ENCODE peak calls at places on chromosomes 11 and 22, in nine cellular contexts. L is colonic mucosa, M is ovary, X is gastrocnemius medialis, J is A673, E is adrenal gland, Y is A549, Q is cardiac muscle cell, R is body of pancreas. P is an unnamed sample. For H3K4me1, the result is how much of the 10 kb centered on the place peaks cover.

GRCh38 chr11:77082838-77083552 is 16.2 kb downstream of the CAPN5 start:
- DNase-seq in M (peak), E (peak), Y (no peak), R (peak), X (peak), Q (no peak), J (peak), L (no peak), P (no peak)

GRCh38 chr11:134230339-134230738 is 5.9 kb downstream of the VPS26B start:
- DNase-seq in X (no peak), Q (no peak), Y (no peak), M (no peak), E (no peak), J (no peak), L (no peak), R (no peak), P (no peak)

GRCh38 chr11:30333405-30333804 is 10.5 kb downstream of the ARL14EP start:
- DNase-seq in L (no peak), R (no peak), E (no peak), M (no peak), X (no peak), Q (peak), Y (no peak), J (peak), P (no peak)

GRCh38 chr11:102846292-102846691 is 2.9 kb upstream of the MMP3 start:
- DNase-seq in Y (no peak), J (peak), Q (no peak), X (no peak), E (no peak), R (no peak), L (no peak), M (no peak), P (no peak)

GRCh38 chr22:30143265-30143664 is 63.0 kb downstream of the HORMAD2 start:
- DNase-seq in Y (no peak), M (no peak), R (no peak), Q (no peak), L (no peak), E (no peak), J (no peak), X (no peak), P (no peak)

GRCh38 chr11:6356503-6356902 is 33.8 kb upstream of the SMPD1 start:
- DNase-seq in E (no peak), Y (no peak), J (no peak), L (no peak), Q (peak), X (no peak), R (peak), M (no peak), P (no peak)

GRCh38 chr11:119091966-119092879 is 7.5 kb downstream of the HMBS start:
- DNase-seq in L (no peak), E (no peak), M (no peak), R (no peak), Y (no peak), Q (no peak), X (no peak), J (peak), P (no peak)

GRCh38 chr11:46675288-46675851 is 25.0 kb downstream of the ARHGAP1 start:
- DNase-seq in J (no peak), X (peak), Q (no peak), E (peak), R (peak), Y (peak), L (peak), M (no peak), P (peak)

GRCh38 chr11:92875473-92875872 is 94.0 kb upstream of the MTNR1B start:
- DNase-seq in X (no peak), Y (no peak), Q (no peak), R (no peak), E (no peak), J (no peak), M (no peak), L (no peak), P (no peak)

GRCh38 chr11:17397311-17398002 is 9.0 kb upstream of the KCNJ11 start:
- DNase-seq in E (no peak), R (no peak), J (no peak), X (no peak), M (no peak), L (no peak), Q (no peak), Y (no peak), P (no peak)

GRCh38 chr11:58075781-58076180 is 45.0 kb downstream of the OR6Q1 start:
- DNase-seq in Q (no peak), L (no peak), J (no peak), R (no peak), Y (no peak), X (no peak), M (no peak), E (no peak), P (no peak)

GRCh38 chr11:35721576-35722341 is 59.2 kb downstream of the TRIM44 start:
- DNase-seq in R (no peak), J (no peak), L (no peak), Q (no peak), X (no peak), M (no peak), E (peak), Y (no peak), P (no peak)

GRCh38 chr11:32312865-32313403 is 122.4 kb downstream of the WT1 start:
- DNase-seq in X (no peak), L (peak), Y (peak), R (peak), M (peak), Q (peak), E (peak), J (peak), P (no peak)

GRCh38 chr11:31796523-31797226 is 14.4 kb downstream of the PAX6 start:
- DNase-seq in Y (no peak), L (no peak), E (no peak), R (no peak), X (no peak), J (no peak), Q (no peak), M (no peak), P (no peak)

GRCh38 chr11:65059523-65059922 is 1.2 kb upstream of the NAALADL1 start:
- DNase-seq in X (no peak), M (no peak), R (no peak), Q (no peak), E (no peak), J (no peak), Y (no peak), L (no peak), P (no peak)

GRCh38 chr22:36762687-36763260 is 13.1 kb downstream of the IFT27 start:
- DNase-seq in L (no peak), J (no peak), X (no peak), Q (no peak), Y (no peak), M (peak), E (peak), R (no peak), P (no peak)

GRCh38 chr11:32333335-32333991 is 101.9 kb downstream of the WT1 start:
- DNase-seq in J (peak), R (peak), X (peak), Y (peak), M (peak), L (peak), Q (peak), E (peak), P (peak)

GRCh38 chr11:64947202-64947814 is 11.6 kb upstream of the GPHA2 start:
- DNase-seq in Q (no peak), R (no peak), Y (no peak), M (no peak), E (no peak), J (no peak), L (no peak), X (no peak), P (no peak)

GRCh38 chr11:125995313-125995712 is 49.5 kb downstream of the VSIG10L2 start:
- DNase-seq in Y (no peak), R (no peak), J (peak), M (no peak), X (no peak), L (no peak), E (no peak), Q (no peak), P (no peak)

GRCh38 chr11:105935791-105936190 is 86.2 kb downstream of the MSANTD4 start:
- DNase-seq in E (no peak), L (no peak), Y (no peak), J (no peak), M (no peak), Q (peak), X (no peak), R (no peak), P (peak)

GRCh38 chr11:84420261-84420660 is 1134.1 kb upstream of the CCDC90B start:
- DNase-seq in M (no peak), Y (no peak), R (no peak), L (no peak), J (no peak), E (no peak), X (no peak), Q (no peak), P (no peak)

GRCh38 chr22:35930933-35931332 is 97.7 kb downstream of the RBFOX2 start:
- DNase-seq in J (peak), Q (peak), M (no peak), E (peak), L (no peak), R (peak), X (no peak), Y (peak), P (no peak)

GRCh38 chr22:28250036-28250695 is 331.1 kb upstream of the PITPNB start:
- DNase-seq in Q (no peak), R (no peak), Y (no peak), L (no peak), J (no peak), X (no peak), E (no peak), M (no peak), P (no peak)

GRCh38 chr11:117230981-117231636 is 764 bp downstream of the PCSK7 start:
- DNase-seq in Y (no peak), R (no peak), X (no peak), M (no peak), Q (no peak), L (peak), E (no peak), J (no peak), P (no peak)

GRCh38 chr11:117228091-117228490 is 3.8 kb downstream of the PCSK7 start:
- DNase-seq in X (no peak), Y (no peak), L (no peak), E (no peak), J (no peak), R (no peak), Q (no peak), M (no peak), P (no peak)

GRCh38 chr11:117229931-117230285 is 2.0 kb downstream of the PCSK7 start:
- DNase-seq in R (no peak), M (no peak), X (no peak), L (no peak), J (no peak), Y (no peak), Q (no peak), E (no peak), P (no peak)

GRCh38 chr11:117230286-117230961 is 1.4 kb downstream of the PCSK7 start:
- DNase-seq in Y (no peak), R (no peak), J (no peak), L (no peak), X (no peak), E (no peak), Q (no peak), M (no peak), P (no peak)

DNA sequence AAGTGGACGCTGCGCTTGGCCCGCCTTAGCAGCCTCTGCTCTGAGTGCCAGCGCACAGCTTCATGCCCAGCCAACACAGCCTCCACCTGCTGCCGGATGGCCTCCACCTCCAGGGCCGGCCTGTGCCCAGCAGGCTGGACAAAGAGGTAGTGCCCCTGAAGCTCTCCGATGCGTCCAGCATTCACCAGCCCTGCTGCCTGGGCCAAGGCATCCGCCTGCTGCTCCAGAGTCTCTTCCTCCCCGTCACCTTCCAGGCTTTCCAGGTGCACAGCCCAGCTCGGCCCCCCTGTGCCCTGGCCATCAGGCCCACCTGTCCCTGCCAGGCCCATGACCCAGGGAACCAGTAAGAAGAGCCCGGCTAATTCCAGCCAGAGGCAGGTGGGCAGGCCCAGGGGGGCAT is 2.5 kb downstream of the PCSK7 start:
- DNase-seq in X (no peak), J (no peak), Q (no peak), Y (no peak), E (no peak), R (no peak), M (no peak), L (no peak), P (no peak)
- H3K4me1 ChIP-seq in X (under half), J (under half), Q (under half), Y (under half), E (under half), R (under half), M (under half), L (under half), P (under half)

DNA sequence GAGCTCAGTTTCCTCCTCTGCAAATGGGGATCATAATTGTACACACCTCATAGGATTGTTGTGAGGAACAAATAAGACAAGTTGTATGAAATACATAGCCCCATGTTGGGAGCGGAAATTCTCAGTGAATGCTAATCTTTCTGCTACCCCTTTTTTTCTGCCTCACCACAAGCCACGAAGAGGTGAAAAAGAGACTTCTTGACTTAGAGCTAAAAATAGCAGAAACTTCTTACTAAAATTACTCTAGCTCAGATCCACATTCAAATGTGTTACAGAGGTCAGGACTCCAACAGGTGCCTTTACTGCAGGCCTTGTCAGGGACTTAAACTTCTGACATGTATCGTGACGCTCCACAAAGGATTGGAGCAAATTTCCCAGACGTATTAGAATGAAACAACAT is 128.6 kb downstream of the MIAT start:
- DNase-seq in X (no peak), R (no peak), E (no peak), J (no peak), Q (no peak), M (no peak), L (no peak), Y (no peak), P (no peak)
- H3K4me3 ChIP-seq in X (no peak), R (no peak), E (no peak), J (no peak), Q (no peak), M (no peak), L (no peak), Y (no peak), P (no peak)

GRCh38 chr22:49026476-49027121 is 801.1 kb downstream of the BRD1 start:
- DNase-seq in L (no peak), J (peak), E (no peak), M (no peak), R (no peak), Y (peak), Q (no peak), X (no peak), P (no peak)
- TF ChIP-seq CTCF in L (no peak), J (peak), E (no peak), M (no peak), R (no peak), Y (peak), Q (no peak), X (no peak), P (no peak)

GRCh38 chr22:44495629-44496028 is 2.4 kb downstream of the RTL6 start:
- DNase-seq in R (no peak), M (no peak), L (no peak), E (no peak), X (no peak), Q (no peak), J (no peak), Y (no peak), P (no peak)
- H3K4me1 ChIP-seq in R (under half), M (under half), L (under half), E (under half), X (under half), Q (under half), J (under half), Y (under half), P (under half)

GRCh38 chr22:33639588-33640254 is 280.6 kb downstream of the LARGE1 start:
- DNase-seq in Y (no peak), M (no peak), L (no peak), E (no peak), R (no peak), X (no peak), Q (peak), J (no peak), P (no peak)

GRCh38 chr22:33635766-33636165 is 284.5 kb downstream of the LARGE1 start:
- DNase-seq in X (no peak), Y (no peak), M (no peak), J (no peak), R (no peak), L (no peak), Q (no peak), E (no peak), P (no peak)

DNA sequence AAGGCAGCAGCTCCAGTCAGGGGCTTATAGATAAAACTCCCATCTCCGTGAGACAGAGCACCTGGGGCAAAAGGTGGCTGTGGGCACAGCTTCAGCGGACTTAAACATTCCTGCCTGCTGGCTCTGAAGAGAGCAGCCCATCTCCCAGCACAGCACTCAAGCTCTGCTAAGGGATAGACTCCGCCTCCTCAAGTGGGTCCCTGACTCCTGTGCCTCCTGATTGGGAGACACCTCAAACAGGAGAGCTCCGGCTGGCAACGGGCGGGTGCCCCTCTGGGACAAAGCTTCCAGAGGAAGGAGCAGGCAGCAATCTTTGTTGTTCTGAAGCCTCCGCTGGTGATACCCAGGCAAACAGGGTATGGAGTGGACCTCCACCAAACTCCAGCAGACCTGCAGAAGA is 279.4 kb downstream of the LARGE1 start:
- DNase-seq in M (no peak), X (no peak), R (no peak), Q (no peak), E (no peak), J (no peak), Y (no peak), L (no peak), P (no peak)
- H3K4me3 ChIP-seq in M (no peak), X (no peak), R (no peak), Q (no peak), E (no peak), J (no peak), Y (no peak), L (no peak), P (no peak)

GRCh38 chr11:113994077-113994954 is 19.4 kb downstream of the HTR3A start:
- DNase-seq in M (peak), J (peak), R (peak), E (peak), L (no peak), X (no peak), Y (peak), Q (peak), P (no peak)
- TF ChIP-seq CTCF in M (peak), J (peak), R (peak), E (peak), L (peak), X (peak), Y (peak), Q (peak), P (peak)

DNA sequence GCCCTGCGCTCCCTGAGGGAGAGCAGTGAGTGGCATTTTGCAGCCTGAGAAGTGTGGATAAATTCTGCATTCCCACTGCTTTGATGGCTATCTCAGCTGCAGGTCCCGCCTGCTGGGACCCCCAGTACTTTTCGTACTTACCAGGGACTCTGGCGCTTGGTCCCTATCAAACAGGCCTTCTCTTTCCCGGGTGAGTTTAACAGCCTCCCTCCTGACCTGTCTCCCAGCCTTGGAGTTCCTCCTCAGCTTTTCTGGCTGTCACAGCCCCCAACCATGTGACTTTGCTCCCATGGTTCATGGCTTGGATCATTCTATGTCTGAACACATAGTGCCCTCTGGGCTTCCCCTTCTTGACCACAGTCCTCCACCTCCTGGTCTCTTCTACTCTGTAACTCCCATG is 56.9 kb downstream of the PARVA start:
- DNase-seq in L (no peak), X (no peak), Q (no peak), J (no peak), M (no peak), E (no peak), R (no peak), Y (no peak), P (no peak)
- H3K4me1 ChIP-seq in L (under half), X (under half), Q (under half), J (under half), M (under half), E (under half), R (under half), Y (under half), P (under half)